ENCODE peak calls at places on chromosomes 4 and X, in four cellular contexts. One of them, this sample, is unnamed.

GRCh38 chr4:6198768-6199343 is 1.5 kb downstream of the JAKMIP1 start:
- DNase-seq in choroid plexus epithelial cell: no peak
- DNase-seq in AG08395: no peak
- DNase-seq in NCI-H510A treated with DMSO at 0.1 percent for 48 hours: peak
- DNase-seq in this sample: peak

GRCh38 chrX:38375888-38376287 is 23.5 kb downstream of the OTC start:
- DNase-seq in choroid plexus epithelial cell: peak
- DNase-seq in AG08395: peak
- DNase-seq in NCI-H510A treated with DMSO at 0.1 percent for 48 hours: peak
- DNase-seq in this sample: no peak

GRCh38 chr4:7987148-7987989 is 47.7 kb upstream of the AFAP1 start:
- DNase-seq in AG08395: peak
- DNase-seq in NCI-H510A treated with DMSO at 0.1 percent for 48 hours: peak
- DNase-seq in choroid plexus epithelial cell: peak
- DNase-seq in this sample: peak

GRCh38 chr4:81723927-81724587 is 252.3 kb upstream of the RASGEF1B start:
- DNase-seq in AG08395: no peak
- DNase-seq in choroid plexus epithelial cell: peak
- DNase-seq in NCI-H510A treated with DMSO at 0.1 percent for 48 hours: peak
- DNase-seq in this sample: peak

GRCh38 chr4:8032381-8032780 is 92.7 kb upstream of the AFAP1 start:
- DNase-seq in AG08395: no peak
- DNase-seq in NCI-H510A treated with DMSO at 0.1 percent for 48 hours: no peak
- DNase-seq in choroid plexus epithelial cell: no peak
- DNase-seq in this sample: no peak

GRCh38 chr4:112038861-112039260 is 106.4 kb upstream of the FAM241A start:
- DNase-seq in choroid plexus epithelial cell: peak
- DNase-seq in AG08395: peak
- DNase-seq in NCI-H510A treated with DMSO at 0.1 percent for 48 hours: no peak
- DNase-seq in this sample: no peak

GRCh38 chrX:1477801-1478458 is 25.2 kb upstream of the ASMTL start:
- DNase-seq in AG08395: no peak
- DNase-seq in NCI-H510A treated with DMSO at 0.1 percent for 48 hours: no peak
- DNase-seq in choroid plexus epithelial cell: no peak
- DNase-seq in this sample: no peak

GRCh38 chrX:132071260-132071659 is 48.2 kb downstream of the STK26 start:
- DNase-seq in NCI-H510A treated with DMSO at 0.1 percent for 48 hours: no peak
- DNase-seq in AG08395: peak
- DNase-seq in choroid plexus epithelial cell: peak
- DNase-seq in this sample: no peak

This sample was measured in NCI-H146.